ENCODE peak calls at places on chromosomes 16 and 17, in four cellular contexts. One of them, this sample, is unnamed.

GRCh38 chr17:17236295-17237025 is 508 bp downstream of the FLCN start:
- DNase-seq in cardiac fibroblast: peak; percentile 11
- DNase-seq in GM20000: no peak
- DNase-seq in fibroblast of the aortic adventitia: peak; percentile 29
- DNase-seq in this sample: peak; percentile 28

GRCh38 chr16:88416686-88417085 is 33.9 kb downstream of the ZNF469 start:
- DNase-seq in cardiac fibroblast: no peak
- DNase-seq in GM20000: no peak
- DNase-seq in fibroblast of the aortic adventitia: no peak
- DNase-seq in this sample: no peak

GRCh38 chr17:21213491-21214014 is 408 bp downstream of the TMEM11 start:
- DNase-seq in cardiac fibroblast: peak; percentile 40
- DNase-seq in GM20000: no peak
- DNase-seq in fibroblast of the aortic adventitia: no peak
- DNase-seq in this sample: peak; percentile 25

GRCh38 chr16:70453117-70453890 is 1.1 kb upstream of the FCSK start:
- DNase-seq in cardiac fibroblast: no peak
- DNase-seq in GM20000: no peak
- DNase-seq in fibroblast of the aortic adventitia: no peak
- DNase-seq in this sample: no peak

GRCh38 chr16:20931066-20931465 is 30.5 kb downstream of the LYRM1 start:
- DNase-seq in cardiac fibroblast: no peak
- DNase-seq in GM20000: no peak
- DNase-seq in fibroblast of the aortic adventitia: peak; percentile 53
- DNase-seq in this sample: no peak

GRCh38 chr17:40819528-40820125 is 2.8 kb downstream of the KRT10 start:
- DNase-seq in cardiac fibroblast: peak; percentile 16
- DNase-seq in GM20000: peak; percentile 10
- DNase-seq in fibroblast of the aortic adventitia: peak; percentile 37
- DNase-seq in this sample: peak; percentile 45

GRCh38 chr16:4966736-4967453 is 8.8 kb downstream of the SEC14L5 start:
- DNase-seq in cardiac fibroblast: no peak
- DNase-seq in GM20000: no peak
- DNase-seq in fibroblast of the aortic adventitia: no peak
- DNase-seq in this sample: no peak

GRCh38 chr17:17682293-17682736 is 1.1 kb downstream of the RAI1 start:
- DNase-seq in cardiac fibroblast: peak; percentile 45
- DNase-seq in GM20000: peak; percentile 89
- DNase-seq in fibroblast of the aortic adventitia: peak; percentile 28
- DNase-seq in this sample: no peak

GRCh38 chr17:292016-292415 is 60.6 kb downstream of the RPH3AL start:
- DNase-seq in cardiac fibroblast: no peak
- DNase-seq in GM20000: no peak
- DNase-seq in fibroblast of the aortic adventitia: no peak
- DNase-seq in this sample: no peak

GRCh38 chr17:27481327-27481726 is 25.1 kb downstream of the KSR1 start:
- DNase-seq in cardiac fibroblast: no peak
- DNase-seq in GM20000: no peak
- DNase-seq in fibroblast of the aortic adventitia: no peak
- DNase-seq in this sample: no peak

GRCh38 chr16:54921229-54921824 is 9.3 kb upstream of the IRX5 start:
- DNase-seq in cardiac fibroblast: no peak
- DNase-seq in GM20000: no peak
- DNase-seq in fibroblast of the aortic adventitia: no peak
- DNase-seq in this sample: peak; percentile 14

GRCh38 chr17:38885728-38886642 is 16.1 kb downstream of the LASP1 start:
- DNase-seq in cardiac fibroblast: no peak
- DNase-seq in GM20000: no peak
- DNase-seq in fibroblast of the aortic adventitia: peak; percentile 39
- DNase-seq in this sample: peak; percentile 77

GRCh38 chr16:81581107-81581506 is 136.5 kb downstream of the CMIP start:
- DNase-seq in cardiac fibroblast: no peak
- DNase-seq in GM20000: no peak
- DNase-seq in fibroblast of the aortic adventitia: no peak
- DNase-seq in this sample: no peak

GRCh38 chr16:66326995-66327513 is 39.4 kb upstream of the CDH5 start:
- DNase-seq in cardiac fibroblast: no peak
- DNase-seq in GM20000: no peak
- DNase-seq in fibroblast of the aortic adventitia: peak; percentile 28
- DNase-seq in this sample: peak; percentile 10

GRCh38 chr16:23103603-23104002 is 45.6 kb downstream of the USP31 start:
- DNase-seq in cardiac fibroblast: no peak
- DNase-seq in GM20000: no peak
- DNase-seq in fibroblast of the aortic adventitia: no peak
- DNase-seq in this sample: no peak

GRCh38 chr17:65530985-65531507 is 30.4 kb downstream of the AXIN2 start:
- DNase-seq in cardiac fibroblast: peak; percentile 97
- DNase-seq in GM20000: no peak
- DNase-seq in fibroblast of the aortic adventitia: peak; percentile 98
- DNase-seq in this sample: peak; percentile 89

GRCh38 chr17:21357281-21357680 is 18.9 kb upstream of the KCNJ12 start:
- DNase-seq in cardiac fibroblast: no peak
- DNase-seq in GM20000: no peak
- DNase-seq in fibroblast of the aortic adventitia: no peak
- DNase-seq in this sample: no peak

GRCh38 chr16:17149904-17150483 is 320.8 kb downstream of the XYLT1 start:
- DNase-seq in cardiac fibroblast: no peak
- DNase-seq in GM20000: no peak
- DNase-seq in fibroblast of the aortic adventitia: peak; percentile 5
- DNase-seq in this sample: no peak

GRCh38 chr17:43983515-43984411 is 20.7 kb upstream of the NAGS start:
- DNase-seq in cardiac fibroblast: no peak
- DNase-seq in GM20000: no peak
- DNase-seq in fibroblast of the aortic adventitia: no peak
- DNase-seq in this sample: no peak

GRCh38 chr17:74862108-74862901 is 2.6 kb upstream of the GRIN2C start:
- DNase-seq in cardiac fibroblast: peak; percentile 57
- DNase-seq in GM20000: peak; percentile 86
- DNase-seq in fibroblast of the aortic adventitia: no peak
- DNase-seq in this sample: peak; percentile 59

GRCh38 chr16:14249291-14250032 is 178.3 kb downstream of the MRTFB start:
- DNase-seq in cardiac fibroblast: peak; percentile 61
- DNase-seq in GM20000: peak; percentile 56
- DNase-seq in fibroblast of the aortic adventitia: peak; percentile 71
- DNase-seq in this sample: peak; percentile 66

GRCh38 chr17:80408872-80409271 is 6.1 kb upstream of the ENDOV start:
- DNase-seq in cardiac fibroblast: peak; percentile 11
- DNase-seq in GM20000: no peak
- DNase-seq in fibroblast of the aortic adventitia: peak; percentile 9
- DNase-seq in this sample: peak; percentile 15

GRCh38 chr16:87560428-87561199 is 41.7 kb upstream of the JPH3 start:
- DNase-seq in cardiac fibroblast: peak; percentile 53
- DNase-seq in GM20000: peak; percentile 41
- DNase-seq in fibroblast of the aortic adventitia: peak; percentile 80
- DNase-seq in this sample: peak; percentile 26

GRCh38 chr17:64291268-64291851 is 28.3 kb upstream of the TEX2 start:
- DNase-seq in cardiac fibroblast: no peak
- DNase-seq in GM20000: no peak
- DNase-seq in fibroblast of the aortic adventitia: no peak
- DNase-seq in this sample: no peak

GRCh38 chr17:1559047-1559742 is 3.4 kb downstream of the PITPNA start:
- DNase-seq in cardiac fibroblast: no peak
- DNase-seq in GM20000: no peak
- DNase-seq in fibroblast of the aortic adventitia: no peak
- DNase-seq in this sample: no peak

GRCh38 chr16:49697631-49698030 is 158.3 kb downstream of the ZNF423 start:
- DNase-seq in cardiac fibroblast: no peak
- DNase-seq in GM20000: no peak
- DNase-seq in fibroblast of the aortic adventitia: no peak
- DNase-seq in this sample: no peak

GRCh38 chr17:17159571-17159970 is 46.6 kb downstream of the PLD6 start:
- DNase-seq in cardiac fibroblast: no peak
- DNase-seq in GM20000: no peak
- DNase-seq in fibroblast of the aortic adventitia: no peak
- DNase-seq in this sample: no peak

GRCh38 chr17:69959291-69959690 is 115.7 kb upstream of the KCNJ16 start:
- DNase-seq in cardiac fibroblast: no peak
- DNase-seq in GM20000: no peak
- DNase-seq in fibroblast of the aortic adventitia: no peak
- DNase-seq in this sample: no peak

GRCh38 chr16:28010671-28011070 is 52.8 kb downstream of the GSG1L start:
- DNase-seq in cardiac fibroblast: peak; percentile 31
- DNase-seq in GM20000: no peak
- DNase-seq in fibroblast of the aortic adventitia: peak; percentile 8
- DNase-seq in this sample: peak; percentile 10

DNA sequence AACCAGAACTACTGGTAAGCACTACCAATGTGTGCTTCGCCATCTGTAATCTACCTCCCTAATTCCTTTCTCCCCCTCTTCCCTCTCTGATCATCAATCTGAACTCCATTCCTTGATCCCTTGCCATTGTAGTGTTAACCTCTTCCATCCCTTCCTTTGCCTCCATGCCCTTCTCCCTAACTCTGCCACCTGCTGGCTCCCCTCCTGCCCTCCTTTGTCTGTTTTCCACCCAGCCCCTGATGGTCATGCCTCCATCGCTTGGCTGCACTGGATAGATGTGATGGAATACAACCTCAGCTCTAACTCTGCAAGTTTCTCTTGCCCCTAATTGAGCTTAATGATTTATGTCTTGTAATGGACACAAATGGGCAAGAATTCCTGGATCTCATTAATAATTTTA is 108.2 kb upstream of the ASIC2 start:
- DNase-seq in cardiac fibroblast: no peak
- DNase-seq in GM20000: no peak
- DNase-seq in fibroblast of the aortic adventitia: no peak
- DNase-seq in this sample: no peak
- TF ChIP-seq CTCF in cardiac fibroblast: no peak
- TF ChIP-seq CTCF in GM20000: no peak
- TF ChIP-seq CTCF in fibroblast of the aortic adventitia: no peak
- TF ChIP-seq CTCF in this sample: no peak

GRCh38 chr16:1941924-1942809 is 832 bp downstream of the MSRB1 start:
- DNase-seq in cardiac fibroblast: peak; percentile 40
- DNase-seq in GM20000: no peak
- DNase-seq in fibroblast of the aortic adventitia: no peak
- DNase-seq in this sample: peak; percentile 50

GRCh38 chr16:1938910-1939309 is 4.1 kb downstream of the MSRB1 start:
- DNase-seq in cardiac fibroblast: no peak
- DNase-seq in GM20000: no peak
- DNase-seq in fibroblast of the aortic adventitia: no peak
- DNase-seq in this sample: no peak

GRCh38 chr16:1940273-1941161 is 2.5 kb downstream of the MSRB1 start:
- DNase-seq in cardiac fibroblast: no peak
- DNase-seq in GM20000: no peak
- DNase-seq in fibroblast of the aortic adventitia: no peak
- DNase-seq in this sample: no peak

GRCh38 chr16:1942810-1943726 is at the start of gene MSRB1:
- DNase-seq in cardiac fibroblast: peak; percentile 99
- DNase-seq in GM20000: peak; percentile 100
- DNase-seq in fibroblast of the aortic adventitia: peak; percentile 95
- DNase-seq in this sample: peak; percentile 99

DNA sequence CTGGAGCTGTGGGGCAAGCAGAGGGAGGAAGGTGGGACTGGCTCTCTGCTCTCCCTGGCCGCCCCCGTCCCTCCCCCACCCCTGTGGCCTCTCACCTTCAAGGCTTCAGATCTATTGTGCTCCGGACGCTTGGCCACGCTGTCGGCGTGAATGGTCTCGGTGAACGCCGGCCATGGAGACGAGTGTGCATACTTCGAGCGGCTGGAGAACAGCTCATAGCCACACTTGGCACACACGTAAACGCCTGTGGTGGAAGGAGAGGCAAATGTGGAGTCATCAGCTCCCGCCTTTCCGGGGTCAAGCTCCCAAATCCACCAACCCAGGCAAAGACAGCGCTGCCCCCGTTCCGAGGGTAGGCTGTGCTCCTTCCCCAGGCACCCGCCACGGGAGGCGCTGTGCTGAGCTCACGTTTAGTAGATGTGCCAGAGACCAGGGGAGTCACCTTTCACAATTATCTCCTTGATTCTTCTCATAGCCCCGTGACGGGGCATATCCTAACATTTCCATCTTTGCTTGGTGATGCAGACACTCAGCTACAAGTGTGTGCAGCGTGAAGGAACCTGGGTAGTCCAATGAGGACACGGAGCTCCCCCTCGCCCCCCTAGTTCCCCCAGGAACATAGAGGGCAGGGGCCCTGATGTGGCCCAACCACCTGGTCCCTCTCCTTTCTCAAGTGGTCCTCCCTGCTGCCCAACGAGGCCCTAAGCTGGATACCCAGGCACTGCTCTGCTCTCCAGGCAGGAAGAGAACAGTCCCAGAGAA is 1.7 kb downstream of the MSRB1 start:
- DNase-seq in cardiac fibroblast: peak; percentile 39
- DNase-seq in GM20000: no peak
- DNase-seq in fibroblast of the aortic adventitia: no peak
- DNase-seq in this sample: peak; percentile 40
- TF ChIP-seq CTCF in cardiac fibroblast: no peak
- TF ChIP-seq CTCF in GM20000: no peak
- TF ChIP-seq CTCF in fibroblast of the aortic adventitia: no peak
- TF ChIP-seq CTCF in this sample: peak; percentile 29

GRCh38 chr17:57518587-57519118 is 226.4 kb downstream of the CCDC182 start:
- DNase-seq in cardiac fibroblast: no peak
- DNase-seq in GM20000: no peak
- DNase-seq in fibroblast of the aortic adventitia: no peak
- DNase-seq in this sample: no peak

GRCh38 chr17:57519800-57520199 is 225.3 kb downstream of the CCDC182 start:
- DNase-seq in cardiac fibroblast: no peak
- DNase-seq in GM20000: no peak
- DNase-seq in fibroblast of the aortic adventitia: no peak
- DNase-seq in this sample: no peak

GRCh38 chr17:57517519-57518342 is 227.4 kb downstream of the CCDC182 start:
- DNase-seq in cardiac fibroblast: no peak
- DNase-seq in GM20000: no peak
- DNase-seq in fibroblast of the aortic adventitia: no peak
- DNase-seq in this sample: no peak

GRCh38 chr17:57517216-57517518 is 227.9 kb downstream of the CCDC182 start:
- DNase-seq in cardiac fibroblast: no peak
- DNase-seq in GM20000: no peak
- DNase-seq in fibroblast of the aortic adventitia: no peak
- DNase-seq in this sample: no peak

GRCh38 chr17:57519199-57519598 is 225.9 kb downstream of the CCDC182 start:
- DNase-seq in cardiac fibroblast: no peak
- DNase-seq in GM20000: no peak
- DNase-seq in fibroblast of the aortic adventitia: peak; percentile 63
- DNase-seq in this sample: no peak
- TF ChIP-seq CTCF in cardiac fibroblast: no peak
- TF ChIP-seq CTCF in GM20000: no peak
- TF ChIP-seq CTCF in fibroblast of the aortic adventitia: no peak
- TF ChIP-seq CTCF in this sample: no peak

GRCh38 chr16:56277040-56277439 is 85.8 kb downstream of the GNAO1 start:
- DNase-seq in cardiac fibroblast: no peak
- DNase-seq in GM20000: no peak
- DNase-seq in fibroblast of the aortic adventitia: no peak
- DNase-seq in this sample: no peak
- TF ChIP-seq CTCF in cardiac fibroblast: no peak
- TF ChIP-seq CTCF in GM20000: no peak
- TF ChIP-seq CTCF in fibroblast of the aortic adventitia: peak; percentile 15
- TF ChIP-seq CTCF in this sample: peak; percentile 41

GRCh38 chr17:9120471-9120870 is 99.2 kb downstream of the NTN1 start:
- DNase-seq in cardiac fibroblast: no peak
- DNase-seq in GM20000: no peak
- DNase-seq in fibroblast of the aortic adventitia: no peak
- DNase-seq in this sample: no peak
- TF ChIP-seq CTCF in cardiac fibroblast: peak; percentile 11
- TF ChIP-seq CTCF in GM20000: peak; percentile 22
- TF ChIP-seq CTCF in fibroblast of the aortic adventitia: no peak
- TF ChIP-seq CTCF in this sample: peak; percentile 31

GRCh38 chr17:45048795-45049563 is 2.5 kb downstream of the DCAKD start:
- DNase-seq in cardiac fibroblast: no peak
- DNase-seq in GM20000: no peak
- DNase-seq in fibroblast of the aortic adventitia: no peak
- DNase-seq in this sample: no peak
- TF ChIP-seq CTCF in cardiac fibroblast: peak; percentile 40
- TF ChIP-seq CTCF in GM20000: peak; percentile 11
- TF ChIP-seq CTCF in fibroblast of the aortic adventitia: peak; percentile 53
- TF ChIP-seq CTCF in this sample: peak; percentile 31

GRCh38 chr17:68057531-68057952 is 22.0 kb downstream of the KPNA2 start:
- DNase-seq in cardiac fibroblast: peak; percentile 67
- DNase-seq in GM20000: no peak
- DNase-seq in fibroblast of the aortic adventitia: peak; percentile 65
- DNase-seq in this sample: peak; percentile 72
- TF ChIP-seq CTCF in cardiac fibroblast: peak; percentile 59
- TF ChIP-seq CTCF in GM20000: peak; percentile 14
- TF ChIP-seq CTCF in fibroblast of the aortic adventitia: peak; percentile 45
- TF ChIP-seq CTCF in this sample: peak; percentile 67

This sample was measured in choroid plexus epithelial cell.